ENCODE peak calls at places on chromosomes 4 and X, in nine cellular contexts. V is sigmoid colon, K is HL-60, Q is transverse colon, L is K562, W is breast epithelium, X is prostate gland, Z is HCT116, J is GM23338. P is an unnamed sample.

GRCh38 chrX:11445540-11445939 is 152.3 kb downstream of the AMELX start:
- DNase-seq in J (no peak), V (no peak), W (no peak), L (no peak), K (no peak), Z (no peak), X (no peak), Q (no peak), P (no peak)

GRCh38 chrX:151596282-151596681 is 32.8 kb downstream of the PASD1 start:
- DNase-seq in V (no peak), Q (no peak), W (no peak), Z (no peak), X (no peak), K (no peak), J (peak), L (no peak), P (no peak)

GRCh38 chrX:120251471-120252011 is 929 bp downstream of the ZBTB33 start:
- DNase-seq in Z (no peak), L (peak), Q (peak), W (peak), K (peak), J (peak), V (peak), X (peak), P (no peak)

GRCh38 chrX:109635151-109635550 is 10.2 kb upstream of the KCNE5 start:
- DNase-seq in W (no peak), Z (no peak), X (no peak), Q (no peak), L (peak), J (peak), K (peak), V (no peak), P (no peak)

GRCh38 chr4:38290360-38290759 is 330.2 kb downstream of the PTTG2 start:
- DNase-seq in X (no peak), L (no peak), K (no peak), Q (no peak), V (no peak), Z (no peak), W (no peak), J (no peak), P (no peak)

GRCh38 chrX:110432066-110432465 is 73.4 kb downstream of the RTL9 start:
- DNase-seq in L (no peak), W (no peak), Z (no peak), Q (no peak), V (no peak), X (no peak), K (no peak), J (no peak), P (no peak)

GRCh38 chr4:8155048-8155447 is 3.6 kb downstream of the ABLIM2 start:
- DNase-seq in V (no peak), Z (no peak), Q (no peak), L (no peak), X (no peak), W (no peak), K (no peak), J (no peak), P (no peak)

GRCh38 chr4:6747690-6748068 is 31.7 kb downstream of the BLOC1S4 start:
- DNase-seq in K (no peak), L (no peak), Q (no peak), X (no peak), J (no peak), V (no peak), Z (no peak), W (no peak), P (no peak)

GRCh38 chr4:40482985-40483647 is 146.5 kb downstream of the RBM47 start:
- DNase-seq in Q (no peak), X (no peak), Z (no peak), W (no peak), K (no peak), V (no peak), J (peak), L (peak), P (no peak)

GRCh38 chrX:86507337-86507736 is 359.1 kb downstream of the DACH2 start:
- DNase-seq in Q (no peak), K (no peak), X (no peak), W (no peak), L (no peak), Z (no peak), J (peak), V (no peak), P (no peak)

GRCh38 chr4:40963912-40964478 is 214.2 kb downstream of the NSUN7 start:
- DNase-seq in K (no peak), Q (no peak), X (no peak), J (no peak), L (no peak), Z (no peak), W (no peak), V (no peak), P (no peak)

GRCh38 chr4:159305129-159305528 is 202.2 kb downstream of the RAPGEF2 start:
- DNase-seq in L (no peak), Z (no peak), V (no peak), K (no peak), Q (no peak), J (no peak), W (no peak), X (no peak), P (no peak)

GRCh38 chr4:4564522-4564921 is 22.7 kb upstream of the STX18 start:
- DNase-seq in V (no peak), W (no peak), L (no peak), J (no peak), Z (no peak), Q (no peak), K (no peak), X (no peak), P (no peak)

GRCh38 chr4:10108818-10109783 is 7.5 kb downstream of the WDR1 start:
- DNase-seq in X (no peak), J (no peak), V (no peak), Z (no peak), Q (peak), L (no peak), W (no peak), K (no peak), P (no peak)

GRCh38 chr4:53205970-53206369 is 159.9 kb downstream of the SCFD2 start:
- DNase-seq in Z (no peak), Q (no peak), V (no peak), X (no peak), W (no peak), K (no peak), J (no peak), L (no peak), P (no peak)

DNA sequence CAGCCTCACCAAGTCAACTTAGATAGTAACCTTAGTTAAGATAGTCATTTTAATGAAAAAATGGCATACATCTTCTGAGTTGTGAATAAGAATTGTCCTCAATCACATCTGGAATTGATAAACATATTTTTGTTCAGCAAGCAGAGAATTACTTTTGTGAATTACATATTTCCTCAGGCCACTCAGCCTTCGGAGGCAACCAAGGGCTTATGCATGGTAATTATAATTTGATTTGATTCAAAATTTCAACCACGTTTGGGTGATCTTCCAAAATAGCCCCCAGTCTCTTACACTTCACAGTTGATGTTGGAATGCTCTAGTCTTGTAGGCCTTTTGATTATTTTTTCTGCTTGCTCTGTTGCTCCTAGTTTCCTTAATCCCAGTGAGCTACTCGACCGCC is 63.4 kb downstream of the GALNTL6 start:
- DNase-seq in Q (no peak), K (no peak), X (no peak), J (no peak), L (no peak), W (no peak), Z (no peak), V (no peak), P (no peak)
- TF ChIP-seq POLR2AphosphoS5 in Q (no peak), K (no peak), X (no peak), J (no peak), L (no peak), W (no peak), Z (no peak), V (no peak), P (no peak)

DNA sequence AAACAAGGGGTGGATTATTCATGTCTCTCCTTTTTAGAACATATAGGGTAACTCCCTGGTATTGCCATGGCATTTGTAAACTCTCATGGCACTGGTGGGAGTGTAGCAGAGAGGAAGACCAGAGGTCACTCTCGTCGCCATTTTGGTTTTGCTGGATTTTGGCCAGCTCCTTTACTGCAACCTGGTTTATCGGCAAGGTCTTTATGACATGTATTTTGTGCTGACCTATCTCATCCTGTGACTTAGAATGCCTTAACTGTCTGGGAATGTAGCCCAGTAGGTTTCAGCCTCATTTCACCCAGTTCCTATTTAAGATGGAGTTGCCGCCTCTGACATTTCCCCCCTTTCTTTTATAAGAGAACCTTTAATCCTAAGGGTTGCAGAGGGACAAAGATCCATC is 45.8 kb downstream of the MGST2 start:
- DNase-seq in L (no peak), Z (no peak), K (no peak), J (no peak), Q (peak), X (no peak), W (no peak), V (no peak), P (no peak)
- TF ChIP-seq POLR2AphosphoS5 in L (no peak), Z (no peak), K (no peak), J (no peak), Q (no peak), X (no peak), W (no peak), V (no peak), P (no peak)

DNA sequence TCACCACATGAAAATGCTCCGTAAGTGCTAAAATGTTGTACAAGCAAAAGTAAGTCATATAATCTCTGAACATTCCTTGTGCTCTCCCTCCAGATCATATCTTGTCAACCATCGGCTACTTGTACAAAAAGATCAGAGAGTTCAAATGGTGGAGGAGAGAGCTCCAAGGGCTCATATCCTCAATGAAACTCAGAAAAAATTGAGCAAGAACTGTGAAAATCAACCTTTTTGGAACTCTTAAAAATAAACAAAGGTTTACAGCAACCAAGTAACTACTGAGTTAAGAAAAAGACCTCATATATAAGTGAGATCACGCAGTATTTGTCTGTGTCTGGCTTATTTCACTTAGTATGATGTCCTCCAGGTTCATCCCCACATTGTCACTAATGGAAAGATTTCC is 63.2 kb downstream of the TEX13C start:
- DNase-seq in J (peak), K (no peak), V (no peak), X (no peak), L (no peak), Q (no peak), Z (no peak), W (no peak), P (no peak)
- TF ChIP-seq POLR2AphosphoS5 in J (no peak), K (no peak), V (no peak), X (no peak), L (no peak), Q (no peak), Z (no peak), W (no peak), P (no peak)

DNA sequence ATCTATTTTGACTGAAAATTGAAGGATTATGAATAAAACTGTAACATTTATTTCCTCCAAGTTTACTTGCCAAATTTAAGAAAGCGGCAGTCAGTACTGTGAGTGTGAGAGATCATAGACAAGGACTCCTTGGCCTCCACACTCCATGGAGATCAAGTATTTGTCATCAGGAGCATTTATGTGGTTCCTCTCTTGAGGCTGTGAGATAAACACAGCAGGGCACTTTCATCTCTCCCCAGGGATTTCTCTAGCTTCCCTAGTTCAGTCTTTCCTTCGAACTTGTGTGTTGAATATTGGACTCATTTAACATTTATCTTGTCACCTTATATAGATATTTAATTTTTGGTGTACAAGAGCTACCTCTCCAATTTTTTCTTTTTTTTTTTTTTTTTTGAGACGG is 40.8 kb downstream of the PDE5A start:
- DNase-seq in V (no peak), L (no peak), Z (no peak), J (no peak), W (no peak), Q (no peak), K (no peak), X (no peak), P (no peak)
- TF ChIP-seq POLR2AphosphoS5 in V (no peak), L (no peak), Z (no peak), J (no peak), W (no peak), Q (no peak), K (no peak), X (no peak), P (no peak)